ENCODE peak calls at places on chromosomes 6 and 20, in four cellular contexts. B, R, L and K are unnamed samples.

GRCh38 chr6:147508871-147509608 is 550 bp downstream of the SAMD5 start:
- DNase-seq in B (no peak), R (peak), L (peak), K (no peak)

GRCh38 chr20:47317127-47317895 is 39.2 kb downstream of the ZMYND8 start:
- DNase-seq in B (peak), R (no peak), L (peak), K (peak)

GRCh38 chr6:37569999-37570776 is 70.5 kb upstream of the CCDC167 start:
- DNase-seq in B (no peak), R (no peak), L (no peak), K (no peak)

GRCh38 chr20:51137461-51137860 is 114.6 kb upstream of the KCNG1 start:
- DNase-seq in B (no peak), R (no peak), L (no peak), K (no peak)

GRCh38 chr6:92329416-92329815 is 1089.9 kb downstream of the EPHA7 start:
- DNase-seq in B (no peak), R (no peak), L (no peak), K (no peak)

GRCh38 chr20:46255440-46256104 is 52.7 kb downstream of the CDH22 start:
- DNase-seq in B (no peak), R (peak), L (peak), K (peak)

GRCh38 chr20:60572991-60573390 is 614.8 kb downstream of the CDH26 start:
- DNase-seq in B (no peak), R (no peak), L (no peak), K (no peak)

GRCh38 chr20:11791316-11792228 is 126.1 kb upstream of the BTBD3 start:
- DNase-seq in B (no peak), R (no peak), L (no peak), K (no peak)

GRCh38 chr20:48535556-48535955 is 292.2 kb downstream of the PREX1 start:
- DNase-seq in B (no peak), R (no peak), L (no peak), K (no peak)

GRCh38 chr20:61949714-61950630 is 115.7 kb downstream of the TAF4 start:
- DNase-seq in B (no peak), R (no peak), L (no peak), K (no peak)

GRCh38 chr20:56764671-56765070 is 135.6 kb downstream of the TFAP2C start:
- DNase-seq in B (no peak), R (no peak), L (no peak), K (no peak)

GRCh38 chr20:2695206-2695983 is 2.8 kb downstream of the EBF4 start:
- DNase-seq in B (no peak), R (no peak), L (no peak), K (no peak)

GRCh38 chr6:113982055-113982550 is 11.2 kb upstream of the HDAC2 start:
- DNase-seq in B (no peak), R (peak), L (no peak), K (no peak)

GRCh38 chr6:138691595-138692057 is 81.9 kb upstream of the CCDC28A start:
- DNase-seq in B (no peak), R (peak), L (peak), K (peak)

GRCh38 chr6:166025149-166025898 is 142.3 kb downstream of the TBXT start:
- DNase-seq in B (no peak), R (no peak), L (no peak), K (no peak)

GRCh38 chr6:13559251-13559650 is 15.2 kb upstream of the SIRT5 start:
- DNase-seq in B (no peak), R (no peak), L (no peak), K (no peak)

GRCh38 chr20:2767768-2768631 is 32.4 kb downstream of the CPXM1 start:
- DNase-seq in B (no peak), R (no peak), L (no peak), K (no peak)

GRCh38 chr6:169839898-169840631 is 88.6 kb downstream of the ERMARD start:
- DNase-seq in B (no peak), R (no peak), L (no peak), K (no peak)

GRCh38 chr6:40394381-40394780 is 192.8 kb downstream of the LRFN2 start:
- DNase-seq in B (no peak), R (no peak), L (no peak), K (no peak)

GRCh38 chr6:56328366-56328765 is 81.0 kb upstream of the COL21A1 start:
- DNase-seq in B (no peak), R (no peak), L (no peak), K (no peak)

GRCh38 chr20:17666491-17666890 is 15.6 kb downstream of the RRBP1 start:
- DNase-seq in B (no peak), R (no peak), L (peak), K (no peak)

GRCh38 chr6:41646026-41646795 is 7.9 kb downstream of the MDFI start:
- DNase-seq in B (no peak), R (no peak), L (no peak), K (no peak)

GRCh38 chr6:41647061-41647511 is 8.8 kb downstream of the MDFI start:
- DNase-seq in B (no peak), R (no peak), L (no peak), K (no peak)

GRCh38 chr6:41648921-41649320 is 10.7 kb downstream of the MDFI start:
- DNase-seq in B (no peak), R (no peak), L (peak), K (no peak)

GRCh38 chr6:41649596-41649995 is 11.3 kb downstream of the MDFI start:
- DNase-seq in B (no peak), R (no peak), L (no peak), K (no peak)

GRCh38 chr6:41648070-41648585 is 9.9 kb downstream of the MDFI start:
- DNase-seq in B (no peak), R (no peak), L (no peak), K (no peak)
- H3K4me3 ChIP-seq in B (no peak), R (no peak), L (no peak), K (no peak)

DNA sequence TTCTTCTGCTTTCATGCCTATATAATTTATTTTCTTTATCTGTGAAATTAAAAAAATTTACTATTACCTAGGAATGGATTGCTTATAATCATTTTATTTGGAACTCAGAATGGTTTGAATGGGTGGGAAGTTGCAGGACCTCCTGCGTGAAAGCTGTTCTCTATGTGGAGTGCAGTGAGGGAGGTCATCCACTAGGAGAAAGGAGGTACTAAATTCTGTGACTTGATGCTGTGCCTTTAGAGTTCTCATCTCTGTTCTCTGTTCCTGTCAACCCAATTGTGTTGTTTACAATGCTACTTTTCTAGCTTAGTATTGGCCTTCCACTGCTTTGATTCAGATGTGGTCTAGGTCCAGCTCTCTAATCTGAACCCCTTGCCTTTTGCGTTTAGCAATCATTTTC is 65.0 kb upstream of the HIVEP1 start:
- DNase-seq in B (no peak), R (no peak), L (no peak), K (no peak)
- TF ChIP-seq CTCF in B (no peak), R (no peak), L (peak), K (peak)

DNA sequence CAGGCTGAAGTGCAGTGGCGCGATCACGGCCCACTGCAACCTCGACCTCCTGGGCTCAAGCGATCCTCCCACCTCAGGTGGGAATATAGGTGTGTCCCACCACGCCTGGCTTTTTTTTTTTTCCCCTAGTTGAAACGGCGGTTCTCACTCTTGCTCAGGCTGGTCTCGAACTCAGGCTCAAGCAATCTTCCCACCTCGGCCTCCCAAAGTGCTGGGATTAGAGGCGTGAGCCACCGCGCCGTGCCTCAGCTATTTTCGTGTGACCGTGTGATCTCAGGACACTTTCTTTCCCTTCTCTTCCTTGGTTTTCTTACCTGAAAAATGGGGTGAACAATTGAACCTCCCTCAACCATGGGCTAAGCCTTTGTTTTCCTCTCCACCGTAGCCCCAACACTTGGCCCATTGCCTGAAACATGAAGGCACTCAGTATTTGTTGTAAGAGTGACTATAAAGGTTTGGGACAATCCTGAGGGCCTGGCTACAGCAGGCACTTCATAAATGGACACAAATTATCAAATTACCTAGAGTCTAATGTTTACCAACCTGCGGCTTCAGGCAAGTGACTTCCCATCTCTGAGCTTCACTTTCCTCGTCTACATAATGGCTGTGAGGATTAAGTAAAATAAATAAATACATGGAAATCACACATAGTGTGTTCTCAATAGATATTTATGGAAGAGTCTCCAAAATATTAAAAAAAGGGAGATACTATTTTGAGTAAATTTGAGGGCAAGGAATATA is 31.4 kb upstream of the ID1 start:
- DNase-seq in B (no peak), R (no peak), L (no peak), K (no peak)
- H3K4me3 ChIP-seq in B (peak), R (peak), L (peak), K (peak)

GRCh38 chr20:63519765-63520593 is 586 bp upstream of the PPDPF start:
- DNase-seq in B (no peak), R (peak), L (peak), K (no peak)
- TF ChIP-seq CTCF in B (peak), R (peak), L (peak), K (peak)